ENCODE peak calls at places on chromosomes 3 and 15, in four cellular contexts. One of them, this sample, is unnamed.

GRCh38 chr15:67093146-67093874 is 27.9 kb downstream of the SMAD3 start:
- DNase-seq in H54: no peak
- DNase-seq in testis: peak; percentile 31
- DNase-seq in body of pancreas: peak; percentile 67
- DNase-seq in this sample: peak; percentile 49

GRCh38 chr3:191809326-191809949 is 348.5 kb downstream of the PYDC2 start:
- DNase-seq in H54: no peak
- DNase-seq in testis: no peak
- DNase-seq in body of pancreas: no peak
- DNase-seq in this sample: no peak

GRCh38 chr3:157475921-157476395 is 27.3 kb downstream of the VEPH1 start:
- DNase-seq in H54: no peak
- DNase-seq in testis: no peak
- DNase-seq in body of pancreas: no peak
- DNase-seq in this sample: no peak

GRCh38 chr3:25292604-25293003 is 135.5 kb upstream of the RARB start:
- DNase-seq in H54: no peak
- DNase-seq in testis: no peak
- DNase-seq in body of pancreas: no peak
- DNase-seq in this sample: no peak

GRCh38 chr15:90782450-90782849 is 65.3 kb downstream of the BLM start:
- DNase-seq in H54: no peak
- DNase-seq in testis: no peak
- DNase-seq in body of pancreas: no peak
- DNase-seq in this sample: no peak

GRCh38 chr3:47016934-47017435 is 37.5 kb downstream of the NBEAL2 start:
- DNase-seq in H54: peak; percentile 92
- DNase-seq in testis: peak; percentile 10
- DNase-seq in body of pancreas: no peak
- DNase-seq in this sample: no peak

GRCh38 chr15:84659904-84660781 is 2.1 kb upstream of the NMB start:
- DNase-seq in H54: no peak
- DNase-seq in testis: no peak
- DNase-seq in body of pancreas: no peak
- DNase-seq in this sample: no peak

GRCh38 chr3:69823710-69824109 is 84.4 kb downstream of the MITF start:
- DNase-seq in H54: peak; percentile 2
- DNase-seq in testis: no peak
- DNase-seq in body of pancreas: no peak
- DNase-seq in this sample: no peak

GRCh38 chr3:10090181-10090580 is 17.9 kb downstream of the FANCD2OS start:
- DNase-seq in H54: no peak
- DNase-seq in testis: no peak
- DNase-seq in body of pancreas: peak; percentile 49
- DNase-seq in this sample: peak; percentile 38

GRCh38 chr3:78506581-78507195 is 1261.1 kb downstream of the ROBO1 start:
- DNase-seq in H54: no peak
- DNase-seq in testis: no peak
- DNase-seq in body of pancreas: no peak
- DNase-seq in this sample: no peak

GRCh38 chr3:133077688-133078087 is 39.5 kb downstream of the TMEM108 start:
- DNase-seq in H54: no peak
- DNase-seq in testis: no peak
- DNase-seq in body of pancreas: no peak
- DNase-seq in this sample: no peak

GRCh38 chr3:184496933-184497332 is 64.7 kb upstream of the EPHB3 start:
- DNase-seq in H54: no peak
- DNase-seq in testis: no peak
- DNase-seq in body of pancreas: no peak
- DNase-seq in this sample: no peak

GRCh38 chr3:36944641-36945270 is at the start of gene TRANK1:
- DNase-seq in H54: no peak
- DNase-seq in testis: peak; percentile 81
- DNase-seq in body of pancreas: peak; percentile 64
- DNase-seq in this sample: peak; percentile 71

GRCh38 chr15:29681486-29681845 is 140.8 kb downstream of the TJP1 start:
- DNase-seq in H54: no peak
- DNase-seq in testis: peak; percentile 4
- DNase-seq in body of pancreas: no peak
- DNase-seq in this sample: no peak

GRCh38 chr15:51931638-51932037 is 39.9 kb downstream of the LEO1 start:
- DNase-seq in H54: no peak
- DNase-seq in testis: no peak
- DNase-seq in body of pancreas: no peak
- DNase-seq in this sample: no peak

GRCh38 chr3:119350114-119350513 is 55.9 kb downstream of the ARHGAP31 start:
- DNase-seq in H54: no peak
- DNase-seq in testis: peak; percentile 30
- DNase-seq in body of pancreas: no peak
- DNase-seq in this sample: no peak

GRCh38 chr3:175200391-175200790 is 341.3 kb downstream of the NAALADL2 start:
- DNase-seq in H54: no peak
- DNase-seq in testis: no peak
- DNase-seq in body of pancreas: no peak
- DNase-seq in this sample: no peak

GRCh38 chr3:278300-279064 is 81.9 kb downstream of the CHL1 start:
- DNase-seq in H54: no peak
- DNase-seq in testis: no peak
- DNase-seq in body of pancreas: no peak
- DNase-seq in this sample: peak; percentile 8

GRCh38 chr3:172892158-172892557 is 141.6 kb downstream of the ECT2 start:
- DNase-seq in H54: no peak
- DNase-seq in testis: no peak
- DNase-seq in body of pancreas: no peak
- DNase-seq in this sample: no peak

GRCh38 chr15:75121547-75121946 is 80.1 kb upstream of the C15orf39 start:
- DNase-seq in H54: no peak
- DNase-seq in testis: no peak
- DNase-seq in body of pancreas: no peak
- DNase-seq in this sample: no peak

GRCh38 chr3:53170325-53171108 is 9.5 kb downstream of the PRKCD start:
- DNase-seq in H54: no peak
- DNase-seq in testis: no peak
- DNase-seq in body of pancreas: peak; percentile 33
- DNase-seq in this sample: peak; percentile 75

GRCh38 chr3:122102191-122102935 is 47.2 kb downstream of the CD86 start:
- DNase-seq in H54: no peak
- DNase-seq in testis: no peak
- DNase-seq in body of pancreas: no peak
- DNase-seq in this sample: no peak

GRCh38 chr3:41304603-41305002 is 105.3 kb downstream of the CTNNB1 start:
- DNase-seq in H54: no peak
- DNase-seq in testis: peak; percentile 53
- DNase-seq in body of pancreas: no peak
- DNase-seq in this sample: no peak

GRCh38 chr15:68612979-68613740 is 34.4 kb downstream of the CORO2B start:
- DNase-seq in H54: no peak
- DNase-seq in testis: no peak
- DNase-seq in body of pancreas: no peak
- DNase-seq in this sample: no peak

GRCh38 chr15:53115563-53115962 is 325.4 kb upstream of the ONECUT1 start:
- DNase-seq in H54: no peak
- DNase-seq in testis: no peak
- DNase-seq in body of pancreas: no peak
- DNase-seq in this sample: peak; percentile 48

GRCh38 chr3:50238549-50239026 is 2.6 kb downstream of the GNAI2 start:
- DNase-seq in H54: peak; percentile 63
- DNase-seq in testis: peak; percentile 90
- DNase-seq in body of pancreas: peak; percentile 96
- DNase-seq in this sample: peak; percentile 93
- TF ChIP-seq POLR2A in H54: no peak
- TF ChIP-seq POLR2A in testis: no peak
- TF ChIP-seq POLR2A in body of pancreas: no peak
- TF ChIP-seq POLR2A in this sample: no peak

GRCh38 chr3:187736418-187736871 is 8.8 kb downstream of the BCL6 start:
- DNase-seq in H54: no peak
- DNase-seq in testis: peak; percentile 18
- DNase-seq in body of pancreas: peak; percentile 35
- DNase-seq in this sample: no peak
- TF ChIP-seq POLR2A in H54: no peak
- TF ChIP-seq POLR2A in testis: no peak
- TF ChIP-seq POLR2A in body of pancreas: no peak
- TF ChIP-seq POLR2A in this sample: no peak

GRCh38 chr3:98777286-98777685 is 14.1 kb downstream of the ST3GAL6 start:
- DNase-seq in H54: no peak
- DNase-seq in testis: no peak
- DNase-seq in body of pancreas: peak; percentile 81
- DNase-seq in this sample: no peak
- TF ChIP-seq POLR2A in H54: no peak
- TF ChIP-seq POLR2A in testis: no peak
- TF ChIP-seq POLR2A in body of pancreas: no peak
- TF ChIP-seq POLR2A in this sample: no peak

GRCh38 chr15:100918690-100919480 is at the start of gene LRRK1:
- DNase-seq in H54: peak; percentile 27
- DNase-seq in testis: no peak
- DNase-seq in body of pancreas: peak; percentile 46
- DNase-seq in this sample: peak; percentile 52
- TF ChIP-seq POLR2A in H54: no peak
- TF ChIP-seq POLR2A in testis: no peak
- TF ChIP-seq POLR2A in body of pancreas: peak; percentile 20
- TF ChIP-seq POLR2A in this sample: peak; percentile 23

DNA sequence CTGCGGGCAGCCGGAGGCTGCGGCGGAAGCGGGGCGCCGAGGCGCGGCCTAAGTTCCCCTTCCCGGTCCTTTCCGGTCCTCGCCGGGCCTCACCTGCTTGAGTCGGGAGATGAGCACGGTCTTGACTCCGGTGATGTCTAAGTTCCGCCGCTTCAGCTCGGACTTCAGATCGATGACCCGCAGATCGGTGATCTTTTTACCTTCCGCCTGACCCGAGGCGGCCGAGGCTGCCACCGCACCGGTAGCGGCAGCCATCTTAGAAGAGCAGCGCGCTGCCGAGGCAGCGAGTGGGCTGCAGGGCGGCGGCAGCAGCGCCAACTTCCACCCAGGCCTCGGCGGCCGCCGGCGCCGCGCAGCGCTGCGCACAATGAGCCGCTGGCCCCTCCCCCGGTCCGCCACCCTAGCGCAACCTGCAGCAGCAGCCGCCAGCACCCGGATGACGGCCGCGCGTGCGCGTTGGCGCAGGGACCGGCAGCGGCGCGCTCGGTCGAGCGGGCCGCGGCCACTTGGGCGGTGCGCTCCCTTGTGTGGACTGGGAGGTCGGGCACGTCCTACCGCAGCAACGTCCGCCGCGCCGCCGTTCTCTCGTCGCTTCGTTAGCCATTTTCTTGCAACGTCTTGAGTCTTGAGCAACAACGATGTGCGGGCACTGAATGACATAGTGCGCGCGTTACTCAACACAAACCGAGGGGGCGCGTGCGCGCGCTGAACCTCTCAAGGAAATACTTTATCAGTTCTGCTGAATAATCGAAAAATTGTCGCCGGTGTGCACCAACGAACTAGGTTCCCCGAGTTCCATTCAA is at the start of gene SLTM:
- DNase-seq in H54: peak; percentile 70
- DNase-seq in testis: peak; percentile 95
- DNase-seq in body of pancreas: peak; percentile 96
- DNase-seq in this sample: peak; percentile 95
- TF ChIP-seq POLR2A in H54: peak; percentile 94
- TF ChIP-seq POLR2A in testis: peak; percentile 64
- TF ChIP-seq POLR2A in body of pancreas: peak; percentile 98
- TF ChIP-seq POLR2A in this sample: peak; percentile 98

GRCh38 chr15:78075490-78076230 is 1.9 kb downstream of the TBC1D2B start:
- DNase-seq in H54: no peak
- DNase-seq in testis: peak; percentile 75
- DNase-seq in body of pancreas: peak; percentile 85
- DNase-seq in this sample: peak; percentile 70
- TF ChIP-seq POLR2A in H54: peak; percentile 19
- TF ChIP-seq POLR2A in testis: no peak
- TF ChIP-seq POLR2A in body of pancreas: peak; percentile 37
- TF ChIP-seq POLR2A in this sample: peak; percentile 51